ENCODE peak calls at places on chromosome 6, in four cellular contexts. U is HL-60, V is GM12878, S is K562. T is an unnamed sample.
A peak's percentile ranks its signal among the peaks of the same experiment; 100 is the strongest.

GRCh38 chr6:13496508-13497180 is 9.2 kb upstream of the GFOD1 start:
- DNase-seq in U (no peak), V (no peak), S (no peak), T (no peak)

GRCh38 chr6:1608976-1609661 is 596 bp upstream of the FOXC1 start:
- DNase-seq in U (no peak), V (no peak), S (no peak), T (no peak)

GRCh38 chr6:35552285-35552917 is 39.7 kb upstream of the TULP1 start:
- DNase-seq in U (peak; percentile 59), V (peak; percentile 15), S (peak; percentile 76), T (no peak)

GRCh38 chr6:108036884-108037283 is 37.7 kb downstream of the OSTM1 start:
- DNase-seq in U (no peak), V (no peak), S (no peak), T (no peak)

GRCh38 chr6:137970368-137970767 is 103.3 kb downstream of the TNFAIP3 start:
- DNase-seq in U (no peak), V (no peak), S (peak; percentile 74), T (no peak)

GRCh38 chr6:48280035-48280434 is 169.0 kb upstream of the PTCHD4 start:
- DNase-seq in U (no peak), V (no peak), S (no peak), T (no peak)

GRCh38 chr6:51199733-51200132 is 381.1 kb downstream of the TFAP2B start:
- DNase-seq in U (no peak), V (no peak), S (no peak), T (no peak)

GRCh38 chr6:25193147-25193864 is 85.9 kb upstream of the CARMIL1 start:
- DNase-seq in U (no peak), V (no peak), S (no peak), T (no peak)

GRCh38 chr6:33123732-33124524 is 48.1 kb downstream of the HLA-DPB1 start:
- DNase-seq in U (peak; percentile 54), V (no peak), S (peak; percentile 85), T (no peak)

GRCh38 chr6:168017629-168018028 is 20.2 kb downstream of the KIF25 start:
- DNase-seq in U (no peak), V (no peak), S (no peak), T (no peak)

GRCh38 chr6:111576302-111576701 is 29.4 kb downstream of the TRAF3IP2 start:
- DNase-seq in U (peak; percentile 71), V (no peak), S (no peak), T (no peak)

GRCh38 chr6:143224516-143224915 is 163.8 kb downstream of the AIG1 start:
- DNase-seq in U (no peak), V (no peak), S (no peak), T (no peak)

GRCh38 chr6:148959008-148959407 is 212.2 kb downstream of the UST start:
- DNase-seq in U (no peak), V (no peak), S (no peak), T (no peak)

GRCh38 chr6:76435174-76435573 is 362.7 kb upstream of the IMPG1 start:
- DNase-seq in U (peak; percentile 32), V (no peak), S (no peak), T (no peak)

GRCh38 chr6:100622907-100623692 is 158.4 kb upstream of the SIM1 start:
- DNase-seq in U (no peak), V (no peak), S (no peak), T (no peak)

GRCh38 chr6:22184371-22184770 is 112.5 kb downstream of the PRL start:
- DNase-seq in U (no peak), V (no peak), S (no peak), T (no peak)

GRCh38 chr6:150777731-150778130 is 87.8 kb upstream of the MTHFD1L start:
- DNase-seq in U (no peak), V (no peak), S (no peak), T (no peak)

GRCh38 chr6:166104107-166104506 is 63.5 kb downstream of the TBXT start:
- DNase-seq in U (no peak), V (no peak), S (no peak), T (no peak)

GRCh38 chr6:57221936-57222683 is at the start of gene RAB23:
- DNase-seq in U (peak; percentile 74), V (peak; percentile 58), S (peak; percentile 91), T (peak; percentile 75)

GRCh38 chr6:139250296-139251274 is 41.2 kb downstream of the TXLNB start:
- DNase-seq in U (peak; percentile 65), V (no peak), S (peak; percentile 61), T (peak; percentile 49)

GRCh38 chr6:50093116-50093937 is 43.6 kb upstream of the DEFB112 start:
- DNase-seq in U (no peak), V (no peak), S (no peak), T (no peak)

GRCh38 chr6:34130870-34131269 is 15.0 kb downstream of the GRM4 start:
- DNase-seq in U (no peak), V (no peak), S (no peak), T (no peak)

GRCh38 chr6:30897882-30898281 is 10.1 kb upstream of the GTF2H4 start:
- DNase-seq in U (no peak), V (no peak), S (no peak), T (no peak)

GRCh38 chr6:30615219-30615957 is 1.7 kb downstream of the PPP1R10 start:
- DNase-seq in U (peak; percentile 69), V (no peak), S (peak; percentile 76), T (no peak)

GRCh38 chr6:2937627-2938003 is 33.8 kb downstream of the SERPINB6 start:
- DNase-seq in U (no peak), V (no peak), S (no peak), T (no peak)

GRCh38 chr6:151059612-151060095 is 180.1 kb upstream of the AKAP12 start:
- DNase-seq in U (peak; percentile 34), V (no peak), S (no peak), T (no peak)

GRCh38 chr6:131134950-131135243 is 370 bp upstream of the AKAP7 start:
- DNase-seq in U (no peak), V (no peak), S (no peak), T (no peak)

GRCh38 chr6:163383912-163384311 is 30.6 kb upstream of the QKI start:
- DNase-seq in U (no peak), V (no peak), S (no peak), T (no peak)

GRCh38 chr6:1392813-1393640 is 3.7 kb downstream of the FOXF2 start:
- DNase-seq in U (no peak), V (no peak), S (no peak), T (no peak)

GRCh38 chr6:133804263-133804662 is 84.7 kb upstream of the TCF21 start:
- DNase-seq in U (no peak), V (no peak), S (no peak), T (no peak)

GRCh38 chr6:13373488-13373886 is 45.1 kb upstream of the TBC1D7 start:
- DNase-seq in U (no peak), V (no peak), S (no peak), T (no peak)

GRCh38 chr6:87155920-87156600 is 695 bp downstream of the ZNF292 start:
- DNase-seq in U (peak; percentile 53), V (no peak), S (peak; percentile 74), T (no peak)

GRCh38 chr6:101614774-101615173 is 221.3 kb downstream of the GRIK2 start:
- DNase-seq in U (no peak), V (no peak), S (no peak), T (no peak)

DNA sequence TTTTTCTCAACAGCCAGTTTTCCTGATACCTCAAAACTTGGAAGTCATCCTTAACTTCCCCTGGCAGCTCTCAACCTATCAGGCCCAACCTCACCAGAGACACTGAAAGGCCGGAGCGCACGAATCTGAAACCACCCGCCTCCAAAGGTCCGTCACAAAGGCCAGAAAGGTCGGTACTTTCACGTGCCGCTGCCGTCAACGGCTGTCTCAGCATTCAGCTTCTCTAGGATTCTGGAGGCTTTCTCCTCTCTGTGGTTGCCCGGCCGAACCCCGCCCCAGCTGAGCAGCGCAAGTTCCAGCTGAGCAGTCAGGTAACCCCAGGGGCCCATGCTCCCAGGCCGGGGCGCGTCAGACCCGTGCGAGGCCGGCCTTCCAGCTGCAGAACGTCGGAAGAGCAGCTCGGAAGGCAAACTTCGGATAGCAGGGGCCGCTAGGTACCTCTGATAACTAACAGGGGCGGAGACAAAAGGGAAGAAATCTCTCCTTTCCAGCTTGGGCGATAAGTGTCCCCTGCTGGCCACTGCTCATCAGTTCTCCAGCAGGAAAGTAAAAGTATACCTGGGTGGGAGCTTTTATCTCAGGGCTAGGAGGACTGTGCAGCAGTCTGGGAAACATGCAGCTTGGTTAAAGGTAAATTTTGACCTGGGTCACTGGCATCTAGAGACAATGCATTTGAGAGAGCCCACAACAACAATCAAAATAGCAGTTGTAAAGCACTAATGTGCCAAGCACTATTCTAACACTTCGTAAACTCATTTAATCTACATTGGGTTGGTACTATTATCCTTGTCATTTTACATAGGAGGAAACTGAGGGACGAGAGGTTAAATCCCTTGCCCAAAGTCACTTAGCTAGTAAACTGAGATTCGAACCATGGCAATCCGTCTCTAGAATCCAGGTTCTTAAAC is 16.1 kb downstream of the ZSCAN12 start:
- DNase-seq in U (peak; percentile 24), V (no peak), S (peak; percentile 86), T (peak; percentile 47)
- TF ChIP-seq SPI1 in U (no peak), V (no peak), S (no peak), T (no peak)

GRCh38 chr6:121971886-121972285 is 427.6 kb upstream of the HSF2 start:
- DNase-seq in U (no peak), V (no peak), S (no peak), T (no peak)
- TF ChIP-seq SPI1 in U (no peak), V (no peak), S (no peak), T (no peak)

GRCh38 chr6:5766260-5766659 is 240.5 kb downstream of the NRN1 start:
- DNase-seq in U (no peak), V (no peak), S (no peak), T (no peak)
- TF ChIP-seq SPI1 in U (no peak), V (no peak), S (no peak), T (no peak)

DNA sequence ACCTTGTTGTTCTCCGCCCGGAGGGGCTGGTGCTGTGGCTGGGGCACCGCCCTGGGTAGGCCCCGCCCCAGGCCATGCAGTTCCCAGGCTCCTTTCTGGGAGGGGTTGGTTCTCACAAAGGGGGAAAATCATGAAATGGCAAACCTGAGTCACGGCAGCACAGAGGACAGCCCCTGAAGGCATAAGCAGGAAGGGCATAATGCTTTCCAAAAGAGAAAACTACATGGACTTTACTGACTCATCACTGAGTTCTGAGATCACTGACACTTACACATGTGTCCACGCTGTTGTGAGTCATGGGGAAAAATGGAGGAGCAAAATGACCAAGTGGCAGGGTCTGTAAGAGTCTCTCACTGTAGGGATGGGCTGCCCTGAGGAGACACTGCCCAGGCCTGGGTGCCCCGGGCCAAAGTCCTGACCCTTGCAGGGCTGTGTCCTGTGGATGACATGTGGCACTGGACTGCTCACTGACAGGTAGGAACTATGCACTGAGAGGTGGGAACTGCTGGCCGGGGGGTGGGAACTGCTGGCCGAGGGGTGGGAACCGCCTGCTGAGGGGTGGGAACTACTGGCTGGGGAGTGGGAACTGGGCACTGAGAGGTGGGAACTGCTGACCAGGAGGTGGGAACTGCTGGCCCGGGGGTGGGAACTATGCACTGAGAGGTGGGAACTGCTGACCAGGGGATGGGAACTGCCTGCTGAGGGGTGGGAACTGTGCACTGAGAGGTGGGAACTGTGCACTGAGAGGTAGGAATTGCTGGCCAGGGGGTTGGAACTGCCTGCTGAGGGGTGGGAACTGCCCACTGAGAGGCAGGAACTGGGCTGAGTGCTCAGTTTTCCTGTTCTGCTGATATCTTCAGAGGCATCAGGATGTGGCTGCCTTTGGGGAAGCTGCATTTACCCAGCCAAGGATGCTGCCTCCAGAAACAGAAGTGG is 90.4 kb downstream of the THBS2 start:
- DNase-seq in U (no peak), V (no peak), S (peak; percentile 8), T (no peak)
- TF ChIP-seq SPI1 in U (no peak), V (no peak), S (no peak), T (no peak)